ENCODE peak calls at places on chromosomes 2 and 18, in seven cellular contexts. Q, D, V, A, C, P and B are unnamed samples.

GRCh38 chr2:111135910-111136297 is 15.2 kb downstream of the BCL2L11 start:
- DNase-seq in D (no peak), A (no peak), V (peak; percentile 73), C (peak; percentile 6), P (peak; percentile 27), Q (peak; percentile 36), B (peak; percentile 78)

GRCh38 chr18:49011291-49011746 is 60.6 kb upstream of the SMAD7 start:
- DNase-seq in A (no peak), D (no peak), V (no peak), P (no peak), Q (no peak), C (no peak), B (no peak)

GRCh38 chr2:65130440-65131175 is 702 bp upstream of the RAB1A start:
- DNase-seq in P (no peak), D (no peak), A (no peak), Q (no peak), C (no peak), V (no peak), B (no peak)

GRCh38 chr2:133331437-133331836 is 236.8 kb downstream of the NCKAP5 start:
- DNase-seq in C (no peak), D (no peak), Q (no peak), P (no peak), A (no peak), V (no peak), B (no peak)

GRCh38 chr2:25323042-25323514 is 18.6 kb downstream of the DNMT3A start:
- DNase-seq in P (peak; percentile 53), C (peak; percentile 26), A (no peak), Q (no peak), D (no peak), V (no peak), B (no peak)

GRCh38 chr18:57087985-57088384 is 58.9 kb upstream of the BOD1L2 start:
- DNase-seq in P (no peak), D (no peak), C (no peak), Q (no peak), A (no peak), V (no peak), B (no peak)

GRCh38 chr18:75828379-75828778 is 400.9 kb upstream of the SMIM21 start:
- DNase-seq in D (no peak), V (no peak), A (no peak), C (no peak), Q (no peak), P (no peak), B (no peak)

GRCh38 chr2:29810956-29811355 is 110.4 kb downstream of the ALK start:
- DNase-seq in V (no peak), A (no peak), D (no peak), C (no peak), Q (no peak), P (no peak), B (no peak)

GRCh38 chr18:49487711-49488310 is 777 bp upstream of the C18orf32 start:
- DNase-seq in C (no peak), V (no peak), D (no peak), P (peak; percentile 4), A (no peak), Q (no peak), B (no peak)

GRCh38 chr18:5424903-5425302 is 118.9 kb downstream of the EPB41L3 start:
- DNase-seq in C (peak; percentile 8), A (no peak), V (peak; percentile 64), D (peak; percentile 15), P (peak; percentile 66), Q (no peak), B (peak; percentile 51)

GRCh38 chr2:232335859-232336215 is 42.7 kb upstream of the ALPP start:
- DNase-seq in P (no peak), Q (no peak), V (no peak), D (no peak), C (no peak), A (no peak), B (no peak)

GRCh38 chr2:100603945-100604633 is 41.3 kb downstream of the PDCL3 start:
- DNase-seq in V (peak; percentile 35), P (peak; percentile 48), C (no peak), Q (no peak), D (no peak), A (no peak), B (no peak)

GRCh38 chr18:3742541-3742940 is 292.6 kb downstream of the TGIF1 start:
- DNase-seq in V (no peak), C (no peak), A (no peak), Q (no peak), P (no peak), D (no peak), B (no peak)

GRCh38 chr18:55838841-55839240 is 250.8 kb upstream of the TCF4 start:
- DNase-seq in P (no peak), Q (no peak), V (no peak), C (no peak), D (no peak), A (no peak), B (no peak)

GRCh38 chr18:71398530-71398929 is 1109.7 kb downstream of the SOCS6 start:
- DNase-seq in D (no peak), Q (no peak), V (peak; percentile 56), A (no peak), C (no peak), P (peak; percentile 78), B (peak; percentile 19)

GRCh38 chr2:4618141-4618540 is 914.8 kb downstream of the DCDC2C start:
- DNase-seq in C (no peak), P (no peak), V (no peak), D (no peak), A (no peak), Q (no peak), B (no peak)

GRCh38 chr2:171410624-171411023 is 23.2 kb downstream of the METTL8 start:
- DNase-seq in D (no peak), Q (no peak), P (no peak), C (peak; percentile 73), V (peak; percentile 23), A (no peak), B (no peak)

GRCh38 chr2:181552808-181553207 is 95.6 kb downstream of the ITGA4 start:
- DNase-seq in D (no peak), A (no peak), C (no peak), P (no peak), V (peak; percentile 9), Q (no peak), B (no peak)

GRCh38 chr2:240565267-240566202 is 2.7 kb upstream of the RNPEPL1 start:
- DNase-seq in Q (peak; percentile 76), A (no peak), C (peak; percentile 95), P (no peak), D (no peak), V (peak; percentile 67), B (no peak)
- H3K4me3 ChIP-seq in Q (peak overlapping the region; percentile 85), A (peak overlapping the region; percentile 11), C (peak overlapping the region; percentile 28), P (no peak overlapping the region), D (no peak overlapping the region), V (peak overlapping the region; percentile 16), B (no peak overlapping the region)

DNA sequence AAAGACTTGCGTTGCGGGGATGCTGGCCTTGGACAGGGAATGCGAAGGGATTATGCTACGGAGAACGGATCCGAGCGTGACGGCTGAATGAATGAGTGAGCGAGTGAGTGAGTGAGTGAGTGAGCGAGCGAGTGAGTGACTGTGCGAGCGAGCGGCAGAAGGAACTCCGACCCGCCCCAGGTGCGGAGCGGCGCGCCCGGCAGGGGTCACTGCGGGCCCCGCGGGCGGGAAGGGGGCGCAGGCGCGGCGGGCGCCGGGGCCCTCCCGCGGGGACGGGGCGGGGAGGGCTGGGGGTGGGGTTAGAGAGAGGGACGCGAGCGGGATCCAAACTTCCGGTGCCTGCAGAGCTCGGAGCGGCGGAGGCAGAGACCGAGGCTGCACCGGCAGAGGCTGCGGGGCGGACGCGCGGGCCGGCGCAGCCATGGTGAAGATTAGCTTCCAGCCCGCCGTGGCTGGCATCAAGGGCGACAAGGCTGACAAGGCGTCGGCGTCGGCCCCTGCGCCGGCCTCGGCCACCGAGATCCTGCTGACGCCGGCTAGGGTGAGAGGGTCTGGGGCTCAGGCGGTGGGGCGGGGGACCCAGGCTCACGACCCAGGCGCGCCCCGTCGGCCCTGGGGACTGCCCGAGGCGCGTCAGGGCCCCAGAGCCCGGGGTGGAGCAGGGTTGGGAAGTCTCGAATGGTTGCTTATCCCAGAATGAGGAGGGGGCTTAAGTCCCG is at the start of gene ITM2C:
- DNase-seq in V (peak; percentile 67), P (peak; percentile 80), C (peak; percentile 69), A (no peak), D (peak; percentile 21), Q (peak; percentile 67), B (no peak)
- TF ChIP-seq CTCF in V (peak; percentile 17), P (peak; percentile 31), C (no peak), A (peak; percentile 89), D (peak; percentile 42), Q (peak; percentile 58), B (peak; percentile 13)

GRCh38 chr2:200810967-200811335 is 759 bp upstream of the BZW1 start:
- DNase-seq in P (no peak), C (no peak), Q (no peak), A (peak; percentile 81), V (no peak), D (no peak), B (no peak)

GRCh38 chr2:200812122-200813022 is 662 bp downstream of the BZW1 start:
- DNase-seq in V (peak; percentile 71), D (no peak), Q (peak; percentile 77), P (peak; percentile 79), C (peak; percentile 78), A (no peak), B (no peak)

GRCh38 chr2:200811336-200812121 is at the start of gene BZW1:
- DNase-seq in V (peak; percentile 98), C (peak; percentile 97), Q (peak; percentile 94), A (peak; percentile 83), P (peak; percentile 99), D (peak; percentile 85), B (peak; percentile 92)

GRCh38 chr2:200814917-200815316 is 3.2 kb downstream of the BZW1 start:
- DNase-seq in D (no peak), P (no peak), C (peak; percentile 50), A (no peak), V (peak; percentile 59), Q (no peak), B (no peak)

DNA sequence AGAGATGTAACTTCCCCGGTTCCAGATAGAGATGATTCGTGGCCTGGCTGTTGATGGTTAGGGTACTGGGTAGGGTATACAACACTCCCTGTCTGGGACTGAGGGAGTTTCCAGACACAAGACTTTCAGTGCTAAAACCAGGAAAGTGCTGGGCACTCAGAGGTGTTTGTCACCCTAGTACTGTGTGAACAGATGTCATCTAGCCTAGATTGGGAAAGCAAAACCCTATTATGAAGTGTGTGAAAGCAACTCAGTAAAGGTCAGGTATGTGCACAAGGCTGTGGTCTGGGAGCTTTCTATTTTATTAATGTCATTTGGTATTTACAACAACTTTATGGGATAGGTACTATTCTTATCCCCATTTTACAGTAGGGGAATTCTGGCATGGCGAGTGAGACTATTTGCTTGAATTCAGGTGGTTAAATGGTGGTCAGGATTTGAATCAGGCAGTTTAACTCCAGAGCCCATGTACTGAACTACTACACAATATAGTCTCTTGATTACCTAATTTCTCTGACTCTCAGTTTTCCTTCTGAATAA is 2.6 kb downstream of the BZW1 start:
- DNase-seq in D (no peak), C (peak; percentile 63), P (no peak), A (no peak), V (no peak), Q (no peak), B (no peak)
- H3K4me3 ChIP-seq in D (peak overlapping the region; percentile 6), C (peak overlapping the region; percentile 19), P (no peak overlapping the region), A (no peak overlapping the region), V (no peak overlapping the region), Q (peak overlapping the region; percentile 95), B (no peak overlapping the region)

DNA sequence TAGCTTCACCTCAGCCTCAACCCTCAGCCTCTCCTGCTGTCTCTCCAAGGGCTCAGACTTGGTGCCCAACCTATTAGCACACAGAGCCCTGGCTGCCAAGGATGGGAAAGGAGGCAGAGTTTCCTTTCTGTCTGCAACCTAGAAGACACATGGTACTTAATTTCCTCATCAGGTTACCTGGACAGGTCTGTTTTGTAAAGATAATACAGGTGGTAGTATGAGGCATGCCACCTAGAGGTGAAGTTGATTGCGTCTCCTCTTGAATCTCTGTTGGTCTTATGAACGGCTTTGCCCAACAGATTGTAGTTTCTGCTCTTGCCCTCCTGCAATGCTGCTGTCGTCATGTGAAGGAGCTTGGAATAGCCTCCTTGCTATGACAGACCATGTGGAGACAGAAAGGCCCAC is 44.5 kb upstream of the RMND5A start:
- DNase-seq in C (no peak), A (no peak), P (no peak), Q (no peak), V (no peak), D (no peak), B (no peak)
- TF ChIP-seq CTCF in C (no peak), A (peak; percentile 38), P (peak; percentile 5), Q (no peak), V (no peak), D (no peak), B (no peak)